ENCODE peak calls at places on chromosomes 13 and 19, in ten cellular contexts. One of them, this sample, is unnamed.

GRCh38 chr19:1392407-1392806 is 8.7 kb downstream of the NDUFS7 start:
- DNase-seq in heart left ventricle: no peak
- DNase-seq in AG09309: no peak
- DNase-seq in MV-4-11: no peak
- DNase-seq in mammary epithelial cell: no peak
- DNase-seq in DMS153: no peak
- DNase-seq in CD4-positive, CD25-positive, alpha-beta regulatory T cell: no peak
- DNase-seq in DMS 273 treated with DMSO at 0.1 percent for 48 hours: no peak
- DNase-seq in BJ: no peak
- DNase-seq in T-helper 1 cell: no peak
- DNase-seq in this sample: no peak

GRCh38 chr13:37481005-37481857 is 117.3 kb downstream of the POSTN start:
- DNase-seq in heart left ventricle: no peak
- DNase-seq in AG09309: no peak
- DNase-seq in MV-4-11: no peak
- DNase-seq in mammary epithelial cell: peak
- DNase-seq in DMS153: peak
- DNase-seq in CD4-positive, CD25-positive, alpha-beta regulatory T cell: no peak
- DNase-seq in DMS 273 treated with DMSO at 0.1 percent for 48 hours: no peak
- DNase-seq in BJ: no peak
- DNase-seq in T-helper 1 cell: no peak
- DNase-seq in this sample: no peak

GRCh38 chr19:48760514-48761221 is 5.3 kb downstream of the FGF21 start:
- DNase-seq in heart left ventricle: peak
- DNase-seq in AG09309: no peak
- DNase-seq in MV-4-11: no peak
- DNase-seq in mammary epithelial cell: no peak
- DNase-seq in DMS153: no peak
- DNase-seq in CD4-positive, CD25-positive, alpha-beta regulatory T cell: no peak
- DNase-seq in DMS 273 treated with DMSO at 0.1 percent for 48 hours: no peak
- DNase-seq in BJ: no peak
- DNase-seq in T-helper 1 cell: no peak
- DNase-seq in this sample: no peak

GRCh38 chr13:31540316-31540715 is 199.0 kb upstream of the RXFP2 start:
- DNase-seq in heart left ventricle: no peak
- DNase-seq in AG09309: no peak
- DNase-seq in MV-4-11: no peak
- DNase-seq in mammary epithelial cell: no peak
- DNase-seq in DMS153: no peak
- DNase-seq in CD4-positive, CD25-positive, alpha-beta regulatory T cell: no peak
- DNase-seq in DMS 273 treated with DMSO at 0.1 percent for 48 hours: no peak
- DNase-seq in BJ: no peak
- DNase-seq in T-helper 1 cell: no peak
- DNase-seq in this sample: no peak

GRCh38 chr13:100149389-100149788 is 60.5 kb downstream of the PCCA start:
- DNase-seq in heart left ventricle: no peak
- DNase-seq in AG09309: no peak
- DNase-seq in MV-4-11: no peak
- DNase-seq in mammary epithelial cell: no peak
- DNase-seq in DMS153: no peak
- DNase-seq in CD4-positive, CD25-positive, alpha-beta regulatory T cell: no peak
- DNase-seq in DMS 273 treated with DMSO at 0.1 percent for 48 hours: no peak
- DNase-seq in BJ: no peak
- DNase-seq in T-helper 1 cell: no peak
- DNase-seq in this sample: no peak

GRCh38 chr19:51422053-51422448 is 4.6 kb upstream of the SIGLEC10 start:
- DNase-seq in heart left ventricle: peak
- DNase-seq in AG09309: no peak
- DNase-seq in MV-4-11: peak
- DNase-seq in mammary epithelial cell: peak
- DNase-seq in DMS153: no peak
- DNase-seq in CD4-positive, CD25-positive, alpha-beta regulatory T cell: peak
- DNase-seq in DMS 273 treated with DMSO at 0.1 percent for 48 hours: no peak
- DNase-seq in BJ: no peak
- DNase-seq in T-helper 1 cell: peak
- DNase-seq in this sample: peak

GRCh38 chr13:40221460-40222201 is 444.8 kb downstream of the FOXO1 start:
- DNase-seq in heart left ventricle: no peak
- DNase-seq in AG09309: peak
- DNase-seq in MV-4-11: peak
- DNase-seq in mammary epithelial cell: peak
- DNase-seq in DMS153: no peak
- DNase-seq in CD4-positive, CD25-positive, alpha-beta regulatory T cell: peak
- DNase-seq in DMS 273 treated with DMSO at 0.1 percent for 48 hours: no peak
- DNase-seq in BJ: no peak
- DNase-seq in T-helper 1 cell: no peak
- DNase-seq in this sample: no peak

GRCh38 chr13:32600891-32601290 is 14.6 kb downstream of the PDS5B start:
- DNase-seq in heart left ventricle: no peak
- DNase-seq in AG09309: no peak
- DNase-seq in MV-4-11: peak
- DNase-seq in mammary epithelial cell: no peak
- DNase-seq in DMS153: no peak
- DNase-seq in CD4-positive, CD25-positive, alpha-beta regulatory T cell: no peak
- DNase-seq in DMS 273 treated with DMSO at 0.1 percent for 48 hours: no peak
- DNase-seq in BJ: no peak
- DNase-seq in T-helper 1 cell: no peak
- DNase-seq in this sample: no peak

GRCh38 chr19:39078436-39079200 is 5.5 kb upstream of the ACP7 start:
- DNase-seq in heart left ventricle: no peak
- DNase-seq in AG09309: peak
- DNase-seq in MV-4-11: no peak
- DNase-seq in mammary epithelial cell: peak
- DNase-seq in DMS153: no peak
- DNase-seq in CD4-positive, CD25-positive, alpha-beta regulatory T cell: no peak
- DNase-seq in DMS 273 treated with DMSO at 0.1 percent for 48 hours: no peak
- DNase-seq in BJ: peak
- DNase-seq in T-helper 1 cell: no peak
- DNase-seq in this sample: no peak

GRCh38 chr13:111559612-111560423 is 239.4 kb downstream of the TEX29 start:
- DNase-seq in heart left ventricle: no peak
- DNase-seq in AG09309: no peak
- DNase-seq in MV-4-11: no peak
- DNase-seq in mammary epithelial cell: no peak
- DNase-seq in DMS153: peak
- DNase-seq in CD4-positive, CD25-positive, alpha-beta regulatory T cell: no peak
- DNase-seq in DMS 273 treated with DMSO at 0.1 percent for 48 hours: no peak
- DNase-seq in BJ: no peak
- DNase-seq in T-helper 1 cell: no peak
- DNase-seq in this sample: no peak

GRCh38 chr19:53655042-53655665 is 23.4 kb downstream of the DPRX start:
- DNase-seq in heart left ventricle: no peak
- DNase-seq in AG09309: no peak
- DNase-seq in MV-4-11: no peak
- DNase-seq in mammary epithelial cell: no peak
- DNase-seq in DMS153: no peak
- DNase-seq in CD4-positive, CD25-positive, alpha-beta regulatory T cell: no peak
- DNase-seq in DMS 273 treated with DMSO at 0.1 percent for 48 hours: no peak
- DNase-seq in BJ: no peak
- DNase-seq in T-helper 1 cell: no peak
- DNase-seq in this sample: no peak

GRCh38 chr19:38233740-38234251 is 9.8 kb upstream of the DPF1 start:
- DNase-seq in heart left ventricle: peak
- DNase-seq in AG09309: no peak
- DNase-seq in MV-4-11: peak
- DNase-seq in mammary epithelial cell: peak
- DNase-seq in DMS153: peak
- DNase-seq in CD4-positive, CD25-positive, alpha-beta regulatory T cell: peak
- DNase-seq in DMS 273 treated with DMSO at 0.1 percent for 48 hours: peak
- DNase-seq in BJ: no peak
- DNase-seq in T-helper 1 cell: peak
- DNase-seq in this sample: peak

GRCh38 chr13:26132756-26133155 is 80.9 kb upstream of the SHISA2 start:
- DNase-seq in heart left ventricle: no peak
- DNase-seq in AG09309: no peak
- DNase-seq in MV-4-11: no peak
- DNase-seq in mammary epithelial cell: peak
- DNase-seq in DMS153: no peak
- DNase-seq in CD4-positive, CD25-positive, alpha-beta regulatory T cell: no peak
- DNase-seq in DMS 273 treated with DMSO at 0.1 percent for 48 hours: no peak
- DNase-seq in BJ: no peak
- DNase-seq in T-helper 1 cell: no peak
- DNase-seq in this sample: peak

GRCh38 chr19:14761607-14762006 is 16.8 kb downstream of the ADGRE2 start:
- DNase-seq in heart left ventricle: no peak
- DNase-seq in AG09309: no peak
- DNase-seq in MV-4-11: no peak
- DNase-seq in mammary epithelial cell: no peak
- DNase-seq in DMS153: no peak
- DNase-seq in CD4-positive, CD25-positive, alpha-beta regulatory T cell: no peak
- DNase-seq in DMS 273 treated with DMSO at 0.1 percent for 48 hours: no peak
- DNase-seq in BJ: no peak
- DNase-seq in T-helper 1 cell: no peak
- DNase-seq in this sample: no peak

GRCh38 chr13:112231451-112232083 is 144.6 kb upstream of the SPACA7 start:
- DNase-seq in heart left ventricle: no peak
- DNase-seq in AG09309: no peak
- DNase-seq in MV-4-11: no peak
- DNase-seq in mammary epithelial cell: no peak
- DNase-seq in DMS153: no peak
- DNase-seq in CD4-positive, CD25-positive, alpha-beta regulatory T cell: no peak
- DNase-seq in DMS 273 treated with DMSO at 0.1 percent for 48 hours: no peak
- DNase-seq in BJ: no peak
- DNase-seq in T-helper 1 cell: no peak
- DNase-seq in this sample: no peak

GRCh38 chr13:27372896-27373295 is 51.5 kb upstream of the GTF3A start:
- DNase-seq in heart left ventricle: no peak
- DNase-seq in AG09309: no peak
- DNase-seq in MV-4-11: no peak
- DNase-seq in mammary epithelial cell: no peak
- DNase-seq in DMS153: peak
- DNase-seq in CD4-positive, CD25-positive, alpha-beta regulatory T cell: no peak
- DNase-seq in DMS 273 treated with DMSO at 0.1 percent for 48 hours: no peak
- DNase-seq in BJ: no peak
- DNase-seq in T-helper 1 cell: no peak
- DNase-seq in this sample: peak

GRCh38 chr13:66339214-66339613 is 890.9 kb downstream of the PCDH9 start:
- DNase-seq in heart left ventricle: no peak
- DNase-seq in AG09309: no peak
- DNase-seq in MV-4-11: no peak
- DNase-seq in mammary epithelial cell: no peak
- DNase-seq in DMS153: no peak
- DNase-seq in CD4-positive, CD25-positive, alpha-beta regulatory T cell: no peak
- DNase-seq in DMS 273 treated with DMSO at 0.1 percent for 48 hours: no peak
- DNase-seq in BJ: no peak
- DNase-seq in T-helper 1 cell: no peak
- DNase-seq in this sample: no peak

GRCh38 chr19:38134538-38135149 is 89.4 kb downstream of the DPF1 start:
- DNase-seq in heart left ventricle: no peak
- DNase-seq in AG09309: no peak
- DNase-seq in MV-4-11: peak
- DNase-seq in mammary epithelial cell: peak
- DNase-seq in DMS153: no peak
- DNase-seq in CD4-positive, CD25-positive, alpha-beta regulatory T cell: no peak
- DNase-seq in DMS 273 treated with DMSO at 0.1 percent for 48 hours: peak
- DNase-seq in BJ: no peak
- DNase-seq in T-helper 1 cell: no peak
- DNase-seq in this sample: peak

GRCh38 chr13:49740870-49741269 is 49.6 kb upstream of the EBPL start:
- DNase-seq in heart left ventricle: no peak
- DNase-seq in AG09309: no peak
- DNase-seq in MV-4-11: peak
- DNase-seq in mammary epithelial cell: no peak
- DNase-seq in DMS153: no peak
- DNase-seq in CD4-positive, CD25-positive, alpha-beta regulatory T cell: no peak
- DNase-seq in DMS 273 treated with DMSO at 0.1 percent for 48 hours: no peak
- DNase-seq in BJ: no peak
- DNase-seq in T-helper 1 cell: no peak
- DNase-seq in this sample: no peak

GRCh38 chr13:51000576-51001260 is 91.1 kb downstream of the RNASEH2B start:
- DNase-seq in heart left ventricle: peak
- DNase-seq in AG09309: peak
- DNase-seq in MV-4-11: no peak
- DNase-seq in mammary epithelial cell: peak
- DNase-seq in DMS153: peak
- DNase-seq in CD4-positive, CD25-positive, alpha-beta regulatory T cell: no peak
- DNase-seq in DMS 273 treated with DMSO at 0.1 percent for 48 hours: peak
- DNase-seq in BJ: no peak
- DNase-seq in T-helper 1 cell: no peak
- DNase-seq in this sample: no peak

GRCh38 chr13:67231481-67231940 is 1.4 kb upstream of the PCDH9 start:
- DNase-seq in heart left ventricle: no peak
- DNase-seq in AG09309: no peak
- DNase-seq in MV-4-11: no peak
- DNase-seq in mammary epithelial cell: no peak
- DNase-seq in DMS153: no peak
- DNase-seq in CD4-positive, CD25-positive, alpha-beta regulatory T cell: no peak
- DNase-seq in DMS 273 treated with DMSO at 0.1 percent for 48 hours: no peak
- DNase-seq in BJ: no peak
- DNase-seq in T-helper 1 cell: no peak
- DNase-seq in this sample: peak

GRCh38 chr19:29370276-29370675 is 155.5 kb upstream of the VSTM2B start:
- DNase-seq in heart left ventricle: no peak
- DNase-seq in AG09309: no peak
- DNase-seq in MV-4-11: no peak
- DNase-seq in mammary epithelial cell: no peak
- DNase-seq in DMS153: no peak
- DNase-seq in CD4-positive, CD25-positive, alpha-beta regulatory T cell: no peak
- DNase-seq in DMS 273 treated with DMSO at 0.1 percent for 48 hours: no peak
- DNase-seq in BJ: no peak
- DNase-seq in T-helper 1 cell: no peak
- DNase-seq in this sample: no peak

GRCh38 chr13:71054358-71054757 is 812.6 kb downstream of the DACH1 start:
- DNase-seq in heart left ventricle: no peak
- DNase-seq in AG09309: no peak
- DNase-seq in MV-4-11: no peak
- DNase-seq in mammary epithelial cell: no peak
- DNase-seq in DMS153: no peak
- DNase-seq in CD4-positive, CD25-positive, alpha-beta regulatory T cell: no peak
- DNase-seq in DMS 273 treated with DMSO at 0.1 percent for 48 hours: no peak
- DNase-seq in BJ: no peak
- DNase-seq in T-helper 1 cell: no peak
- DNase-seq in this sample: no peak

GRCh38 chr13:98677398-98677797 is 75.1 kb downstream of the SLC15A1 start:
- DNase-seq in heart left ventricle: no peak
- DNase-seq in AG09309: peak
- DNase-seq in MV-4-11: no peak
- DNase-seq in mammary epithelial cell: peak
- DNase-seq in DMS153: no peak
- DNase-seq in CD4-positive, CD25-positive, alpha-beta regulatory T cell: no peak
- DNase-seq in DMS 273 treated with DMSO at 0.1 percent for 48 hours: no peak
- DNase-seq in BJ: no peak
- DNase-seq in T-helper 1 cell: no peak
- DNase-seq in this sample: no peak

This sample was measured in neural progenitor cell.